ENCODE peak calls at places on chromosomes 12 and 14, in four cellular contexts. One of them, this sample, is unnamed.

GRCh38 chr12:123367511-123367910 is 2.9 kb upstream of the SBNO1 start:
- DNase-seq in heart right ventricle: no peak
- DNase-seq in suprapubic skin: no peak
- DNase-seq in fibroblast of the aortic adventitia: peak
- DNase-seq in this sample: no peak

GRCh38 chr12:122123051-122123760 is 44.6 kb downstream of the MLXIP start:
- DNase-seq in heart right ventricle: peak
- DNase-seq in suprapubic skin: peak
- DNase-seq in fibroblast of the aortic adventitia: peak
- DNase-seq in this sample: peak

GRCh38 chr12:75715323-75715644 is 203.9 kb upstream of the KRR1 start:
- DNase-seq in heart right ventricle: no peak
- DNase-seq in suprapubic skin: no peak
- DNase-seq in fibroblast of the aortic adventitia: no peak
- DNase-seq in this sample: no peak

GRCh38 chr12:130394906-130395305 is 57.2 kb downstream of the PIWIL1 start:
- DNase-seq in heart right ventricle: no peak
- DNase-seq in suprapubic skin: no peak
- DNase-seq in fibroblast of the aortic adventitia: no peak
- DNase-seq in this sample: no peak

GRCh38 chr12:21451529-21451928 is 14.1 kb downstream of the PYROXD1 start:
- DNase-seq in heart right ventricle: no peak
- DNase-seq in suprapubic skin: no peak
- DNase-seq in fibroblast of the aortic adventitia: peak
- DNase-seq in this sample: no peak

GRCh38 chr14:96030136-96030760 is 8.9 kb upstream of the C14orf132 start:
- DNase-seq in heart right ventricle: no peak
- DNase-seq in suprapubic skin: no peak
- DNase-seq in fibroblast of the aortic adventitia: no peak
- DNase-seq in this sample: no peak

GRCh38 chr14:66643344-66643743 is 135.4 kb downstream of the GPHN start:
- DNase-seq in heart right ventricle: no peak
- DNase-seq in suprapubic skin: no peak
- DNase-seq in fibroblast of the aortic adventitia: peak
- DNase-seq in this sample: no peak

GRCh38 chr12:65156366-65156831 is 13.0 kb upstream of the LEMD3 start:
- DNase-seq in heart right ventricle: no peak
- DNase-seq in suprapubic skin: no peak
- DNase-seq in fibroblast of the aortic adventitia: no peak
- DNase-seq in this sample: no peak

GRCh38 chr12:55915481-55915856 is 12.2 kb downstream of the PYM1 start:
- DNase-seq in heart right ventricle: no peak
- DNase-seq in suprapubic skin: no peak
- DNase-seq in fibroblast of the aortic adventitia: no peak
- DNase-seq in this sample: no peak

GRCh38 chr14:53042480-53042879 is 91.6 kb upstream of the FERMT2 start:
- DNase-seq in heart right ventricle: no peak
- DNase-seq in suprapubic skin: no peak
- DNase-seq in fibroblast of the aortic adventitia: peak
- DNase-seq in this sample: no peak

GRCh38 chr12:128336506-128336905 is 69.5 kb downstream of the TMEM132C start:
- DNase-seq in heart right ventricle: no peak
- DNase-seq in suprapubic skin: no peak
- DNase-seq in fibroblast of the aortic adventitia: no peak
- DNase-seq in this sample: no peak

GRCh38 chr14:103067231-103067954 is 10.0 kb upstream of the CDC42BPB start:
- DNase-seq in heart right ventricle: no peak
- DNase-seq in suprapubic skin: peak
- DNase-seq in fibroblast of the aortic adventitia: peak
- DNase-seq in this sample: no peak

GRCh38 chr12:20367731-20368652 is at the start of gene PDE3A:
- DNase-seq in heart right ventricle: peak
- DNase-seq in suprapubic skin: peak
- DNase-seq in fibroblast of the aortic adventitia: peak
- DNase-seq in this sample: peak

GRCh38 chr14:81927069-81927468 is 393.4 kb upstream of the SEL1L start:
- DNase-seq in heart right ventricle: no peak
- DNase-seq in suprapubic skin: no peak
- DNase-seq in fibroblast of the aortic adventitia: no peak
- DNase-seq in this sample: no peak

GRCh38 chr12:131087991-131088700 is 134.4 kb downstream of the ADGRD1 start:
- DNase-seq in heart right ventricle: no peak
- DNase-seq in suprapubic skin: peak
- DNase-seq in fibroblast of the aortic adventitia: no peak
- DNase-seq in this sample: peak

GRCh38 chr12:122356192-122356635 is 66.3 kb downstream of the CLIP1 start:
- DNase-seq in heart right ventricle: peak
- DNase-seq in suprapubic skin: no peak
- DNase-seq in fibroblast of the aortic adventitia: peak
- DNase-seq in this sample: no peak

GRCh38 chr14:83485591-83485990 is 1951.9 kb upstream of the SEL1L start:
- DNase-seq in heart right ventricle: no peak
- DNase-seq in suprapubic skin: no peak
- DNase-seq in fibroblast of the aortic adventitia: no peak
- DNase-seq in this sample: no peak

GRCh38 chr12:100672075-100672592 is 98.7 kb downstream of the GAS2L3 start:
- DNase-seq in heart right ventricle: no peak
- DNase-seq in suprapubic skin: no peak
- DNase-seq in fibroblast of the aortic adventitia: no peak
- DNase-seq in this sample: no peak

GRCh38 chr12:70645494-70646317 is 8.5 kb upstream of the PTPRB start:
- DNase-seq in heart right ventricle: peak
- DNase-seq in suprapubic skin: peak
- DNase-seq in fibroblast of the aortic adventitia: peak
- DNase-seq in this sample: no peak

GRCh38 chr12:43453761-43454160 is 98.2 kb downstream of the ADAMTS20 start:
- DNase-seq in heart right ventricle: no peak
- DNase-seq in suprapubic skin: no peak
- DNase-seq in fibroblast of the aortic adventitia: no peak
- DNase-seq in this sample: no peak

GRCh38 chr12:49549735-49550710 is 11.2 kb downstream of the KCNH3 start:
- DNase-seq in heart right ventricle: no peak
- DNase-seq in suprapubic skin: no peak
- DNase-seq in fibroblast of the aortic adventitia: no peak
- DNase-seq in this sample: no peak

GRCh38 chr12:130016986-130017385 is 113.2 kb upstream of the TMEM132D start:
- DNase-seq in heart right ventricle: no peak
- DNase-seq in suprapubic skin: no peak
- DNase-seq in fibroblast of the aortic adventitia: no peak
- DNase-seq in this sample: no peak

GRCh38 chr12:19978193-19978592 is 390.1 kb upstream of the PDE3A start:
- DNase-seq in heart right ventricle: no peak
- DNase-seq in suprapubic skin: no peak
- DNase-seq in fibroblast of the aortic adventitia: peak
- DNase-seq in this sample: no peak

GRCh38 chr12:104682790-104683279 is 226.1 kb downstream of the CHST11 start:
- DNase-seq in heart right ventricle: no peak
- DNase-seq in suprapubic skin: peak
- DNase-seq in fibroblast of the aortic adventitia: no peak
- DNase-seq in this sample: no peak

GRCh38 chr12:25482637-25483036 is 70.4 kb downstream of the LMNTD1 start:
- DNase-seq in heart right ventricle: no peak
- DNase-seq in suprapubic skin: no peak
- DNase-seq in fibroblast of the aortic adventitia: no peak
- DNase-seq in this sample: no peak

GRCh38 chr12:29148065-29148957 is 767 bp upstream of the FAR2 start:
- DNase-seq in heart right ventricle: peak
- DNase-seq in suprapubic skin: peak
- DNase-seq in fibroblast of the aortic adventitia: peak
- DNase-seq in this sample: no peak

GRCh38 chr14:50343424-50343823 is 31.3 kb downstream of the DMAC2L start:
- DNase-seq in heart right ventricle: no peak
- DNase-seq in suprapubic skin: no peak
- DNase-seq in fibroblast of the aortic adventitia: no peak
- DNase-seq in this sample: no peak

GRCh38 chr12:13278249-13278787 is 81.8 kb downstream of the EMP1 start:
- DNase-seq in heart right ventricle: peak
- DNase-seq in suprapubic skin: peak
- DNase-seq in fibroblast of the aortic adventitia: peak
- DNase-seq in this sample: peak

GRCh38 chr12:97538705-97539104 is 76.1 kb downstream of the RMST start:
- DNase-seq in heart right ventricle: no peak
- DNase-seq in suprapubic skin: no peak
- DNase-seq in fibroblast of the aortic adventitia: no peak
- DNase-seq in this sample: no peak

GRCh38 chr12:54935235-54935951 is 49.2 kb downstream of the TESPA1 start:
- DNase-seq in heart right ventricle: no peak
- DNase-seq in suprapubic skin: no peak
- DNase-seq in fibroblast of the aortic adventitia: peak
- DNase-seq in this sample: no peak

GRCh38 chr14:104999361-104999760 is 13.8 kb downstream of the CLBA1 start:
- DNase-seq in heart right ventricle: no peak
- DNase-seq in suprapubic skin: no peak
- DNase-seq in fibroblast of the aortic adventitia: no peak
- DNase-seq in this sample: no peak
- TF ChIP-seq CTCF in heart right ventricle: no peak
- TF ChIP-seq CTCF in suprapubic skin: no peak
- TF ChIP-seq CTCF in fibroblast of the aortic adventitia: no peak
- TF ChIP-seq CTCF in this sample: no peak

GRCh38 chr12:90939382-90939781 is 15.6 kb downstream of the CCER1 start:
- DNase-seq in heart right ventricle: no peak
- DNase-seq in suprapubic skin: no peak
- DNase-seq in fibroblast of the aortic adventitia: peak
- DNase-seq in this sample: no peak

GRCh38 chr12:90940872-90941499 is 14.0 kb downstream of the CCER1 start:
- DNase-seq in heart right ventricle: no peak
- DNase-seq in suprapubic skin: no peak
- DNase-seq in fibroblast of the aortic adventitia: peak
- DNase-seq in this sample: no peak

GRCh38 chr12:90947869-90948268 is 7.1 kb downstream of the CCER1 start:
- DNase-seq in heart right ventricle: no peak
- DNase-seq in suprapubic skin: no peak
- DNase-seq in fibroblast of the aortic adventitia: no peak
- DNase-seq in this sample: no peak

GRCh38 chr12:90943248-90943647 is 11.7 kb downstream of the CCER1 start:
- DNase-seq in heart right ventricle: no peak
- DNase-seq in suprapubic skin: no peak
- DNase-seq in fibroblast of the aortic adventitia: no peak
- DNase-seq in this sample: no peak

GRCh38 chr12:90945070-90945649 is 9.8 kb downstream of the CCER1 start:
- DNase-seq in heart right ventricle: no peak
- DNase-seq in suprapubic skin: no peak
- DNase-seq in fibroblast of the aortic adventitia: peak
- DNase-seq in this sample: no peak
- TF ChIP-seq CTCF in heart right ventricle: peak
- TF ChIP-seq CTCF in suprapubic skin: no peak
- TF ChIP-seq CTCF in fibroblast of the aortic adventitia: peak
- TF ChIP-seq CTCF in this sample: peak

DNA sequence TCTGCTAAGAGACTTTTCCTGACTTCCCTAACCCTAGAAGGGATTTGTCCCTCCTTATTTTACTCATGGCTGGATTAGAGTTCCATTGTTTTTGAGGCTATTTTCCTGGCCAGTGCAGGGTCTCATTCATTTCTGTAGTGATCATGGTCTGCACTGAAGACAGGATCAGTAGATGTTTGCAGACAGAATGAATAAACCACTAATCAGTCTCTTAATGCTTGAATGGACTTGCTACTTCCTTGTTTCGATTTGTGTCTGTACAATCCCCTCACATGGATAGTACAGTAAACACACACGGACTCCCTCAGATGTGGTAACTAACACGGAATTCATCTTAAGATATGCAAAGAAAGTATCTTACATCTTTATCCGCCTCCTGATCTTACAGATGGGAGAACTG is 102.6 kb upstream of the PRB2 start:
- DNase-seq in heart right ventricle: no peak
- DNase-seq in suprapubic skin: no peak
- DNase-seq in fibroblast of the aortic adventitia: no peak
- DNase-seq in this sample: no peak
- TF ChIP-seq CTCF in heart right ventricle: no peak
- TF ChIP-seq CTCF in suprapubic skin: no peak
- TF ChIP-seq CTCF in fibroblast of the aortic adventitia: no peak
- TF ChIP-seq CTCF in this sample: no peak

DNA sequence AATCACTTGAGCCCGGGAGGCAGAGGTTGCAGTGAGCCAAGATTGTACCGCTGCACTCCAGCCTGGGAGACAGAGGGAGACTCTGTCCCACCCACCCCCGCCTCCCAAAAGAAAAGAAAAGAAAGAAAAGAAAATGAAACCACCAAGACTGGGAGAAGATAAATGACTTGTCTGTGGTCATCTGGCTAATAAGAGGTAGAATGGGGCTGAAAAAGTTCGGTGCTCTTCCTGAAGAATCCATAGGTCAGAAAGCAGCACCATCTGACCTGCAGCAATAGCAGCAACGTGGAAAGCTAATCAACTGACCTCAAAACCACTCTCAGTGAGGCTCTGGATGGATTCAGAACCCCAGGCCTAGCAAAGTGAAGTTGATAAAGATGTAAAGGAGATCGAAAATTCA is 25.2 kb downstream of the SSH1 start:
- DNase-seq in heart right ventricle: no peak
- DNase-seq in suprapubic skin: no peak
- DNase-seq in fibroblast of the aortic adventitia: peak
- DNase-seq in this sample: no peak
- TF ChIP-seq CTCF in heart right ventricle: no peak
- TF ChIP-seq CTCF in suprapubic skin: no peak
- TF ChIP-seq CTCF in fibroblast of the aortic adventitia: no peak
- TF ChIP-seq CTCF in this sample: no peak

DNA sequence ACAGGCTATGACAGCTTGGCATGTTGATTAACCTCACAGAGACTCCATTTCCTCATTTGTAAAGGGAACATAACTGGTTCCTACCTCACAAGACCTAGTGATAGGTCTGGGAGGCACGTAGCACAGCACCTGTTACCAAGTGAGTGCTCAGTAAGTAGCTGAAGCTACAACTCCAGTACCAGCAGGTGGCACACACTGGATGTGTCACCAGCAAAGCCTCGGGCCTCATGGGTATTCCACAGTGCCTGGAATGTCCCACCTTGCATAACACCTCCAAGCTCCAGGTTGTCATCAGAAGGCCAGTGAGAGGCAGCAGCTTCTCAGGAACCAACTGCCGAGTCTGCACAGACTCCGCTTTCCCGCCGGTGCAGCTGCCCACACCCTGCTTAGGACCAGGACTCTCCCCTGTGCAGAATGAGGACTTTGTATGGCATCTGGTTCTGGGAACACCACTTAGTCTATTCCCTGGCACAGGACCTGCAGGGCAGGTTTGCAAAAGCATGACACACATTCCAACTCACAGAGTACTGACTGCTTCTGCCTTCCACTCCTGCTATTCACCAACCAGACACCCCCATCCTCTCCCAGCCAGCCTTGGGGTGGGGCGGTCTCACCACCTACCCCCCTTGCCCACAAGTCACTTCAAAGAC is 4.2 kb downstream of the VDR start:
- DNase-seq in heart right ventricle: no peak
- DNase-seq in suprapubic skin: no peak
- DNase-seq in fibroblast of the aortic adventitia: no peak
- DNase-seq in this sample: no peak
- TF ChIP-seq CTCF in heart right ventricle: peak
- TF ChIP-seq CTCF in suprapubic skin: no peak
- TF ChIP-seq CTCF in fibroblast of the aortic adventitia: no peak
- TF ChIP-seq CTCF in this sample: no peak

This sample was measured in osteocyte.